ENCODE peak calls at places on chromosomes 4 and X, in seven cellular contexts. A, E, O, L, N, F and S are unnamed samples.

GRCh38 chrX:7170903-7171302 is 22.9 kb upstream of the PUDP start:
- DNase-seq in A (no peak), E (no peak), O (no peak), L (peak; percentile 13), N (peak; percentile 37), F (no peak), S (no peak)

GRCh38 chr4:156764145-156764544 is 207.5 kb downstream of the PDGFC start:
- DNase-seq in A (no peak), E (no peak), O (no peak), L (no peak), N (no peak), F (no peak), S (no peak)

GRCh38 chr4:139887378-139887801 is 221.8 kb downstream of the MGST2 start:
- DNase-seq in A (peak; percentile 60), E (no peak), O (no peak), L (no peak), N (no peak), F (no peak), S (no peak)

GRCh38 chr4:172813359-172813923 is 355.2 kb upstream of the GALNT7 start:
- DNase-seq in A (no peak), E (no peak), O (no peak), L (no peak), N (no peak), F (no peak), S (peak; percentile 3)

GRCh38 chr4:156933633-156934258 is 37.9 kb downstream of the PDGFC start:
- DNase-seq in A (no peak), E (no peak), O (no peak), L (no peak), N (no peak), F (no peak), S (no peak)

GRCh38 chr4:13484749-13485345 is 707 bp upstream of the RAB28 start:
- DNase-seq in A (peak; percentile 74), E (no peak), O (no peak), L (no peak), N (no peak), F (no peak), S (peak; percentile 56)

GRCh38 chrX:150049647-150050046 is 111.4 kb upstream of the EOLA2 start:
- DNase-seq in A (no peak), E (no peak), O (no peak), L (no peak), N (no peak), F (no peak), S (no peak)

GRCh38 chr4:67198757-67199156 is 346.5 kb downstream of the CENPC start:
- DNase-seq in A (peak; percentile 55), E (no peak), O (no peak), L (no peak), N (no peak), F (peak; percentile 8), S (no peak)

GRCh38 chr4:184815046-184815877 is 10.5 kb downstream of the ACSL1 start:
- DNase-seq in A (peak; percentile 85), E (peak; percentile 83), O (peak; percentile 86), L (no peak), N (no peak), F (peak; percentile 79), S (peak; percentile 75)